ENCODE peak calls at places on chromosomes 1 and 21, in seven cellular contexts. One of them, this sample, is unnamed.

GRCh38 chr1:161932668-161933067 is 91.0 kb downstream of the OLFML2B start:
- DNase-seq in ELR: no peak
- DNase-seq in A549: no peak
- DNase-seq in GOT3: no peak
- DNase-seq in activated CD4-positive, alpha-beta T cell treated with anti-CD3 and anti-CD28 coated beads, Interleukin-2, amount 50 U/mL, for 48 hours: no peak
- DNase-seq in ACHN: no peak
- DNase-seq in stimulated activated CD4-positive, alpha-beta T cell treated with anti-CD3 and anti-CD28 coated beads, Interleukin-2, amount 100 ng/mL, for 48 hours: no peak
- DNase-seq in this sample: no peak

GRCh38 chr1:181951213-181951612 is 110.3 kb downstream of the ZNF648 start:
- DNase-seq in ELR: no peak
- DNase-seq in A549: no peak
- DNase-seq in GOT3: no peak
- DNase-seq in activated CD4-positive, alpha-beta T cell treated with anti-CD3 and anti-CD28 coated beads, Interleukin-2, amount 50 U/mL, for 48 hours: no peak
- DNase-seq in ACHN: no peak
- DNase-seq in stimulated activated CD4-positive, alpha-beta T cell treated with anti-CD3 and anti-CD28 coated beads, Interleukin-2, amount 100 ng/mL, for 48 hours: no peak
- DNase-seq in this sample: no peak

GRCh38 chr1:9291914-9292360 is 757 bp upstream of the SPSB1 start:
- DNase-seq in ELR: peak
- DNase-seq in A549: peak
- DNase-seq in GOT3: no peak
- DNase-seq in activated CD4-positive, alpha-beta T cell treated with anti-CD3 and anti-CD28 coated beads, Interleukin-2, amount 50 U/mL, for 48 hours: no peak
- DNase-seq in ACHN: no peak
- DNase-seq in stimulated activated CD4-positive, alpha-beta T cell treated with anti-CD3 and anti-CD28 coated beads, Interleukin-2, amount 100 ng/mL, for 48 hours: no peak
- DNase-seq in this sample: no peak

GRCh38 chr21:45378258-45378966 is 26.6 kb upstream of the COL18A1 start:
- DNase-seq in ELR: peak
- DNase-seq in A549: peak
- DNase-seq in GOT3: no peak
- DNase-seq in activated CD4-positive, alpha-beta T cell treated with anti-CD3 and anti-CD28 coated beads, Interleukin-2, amount 50 U/mL, for 48 hours: no peak
- DNase-seq in ACHN: no peak
- DNase-seq in stimulated activated CD4-positive, alpha-beta T cell treated with anti-CD3 and anti-CD28 coated beads, Interleukin-2, amount 100 ng/mL, for 48 hours: no peak
- DNase-seq in this sample: no peak

GRCh38 chr1:203175237-203176181 is at the start of gene MYBPH:
- DNase-seq in ELR: no peak
- DNase-seq in A549: no peak
- DNase-seq in GOT3: no peak
- DNase-seq in activated CD4-positive, alpha-beta T cell treated with anti-CD3 and anti-CD28 coated beads, Interleukin-2, amount 50 U/mL, for 48 hours: no peak
- DNase-seq in ACHN: no peak
- DNase-seq in stimulated activated CD4-positive, alpha-beta T cell treated with anti-CD3 and anti-CD28 coated beads, Interleukin-2, amount 100 ng/mL, for 48 hours: no peak
- DNase-seq in this sample: no peak

GRCh38 chr1:1542766-1543705 is 2.6 kb upstream of the TMEM240 start:
- DNase-seq in ELR: no peak
- DNase-seq in A549: no peak
- DNase-seq in GOT3: no peak
- DNase-seq in activated CD4-positive, alpha-beta T cell treated with anti-CD3 and anti-CD28 coated beads, Interleukin-2, amount 50 U/mL, for 48 hours: no peak
- DNase-seq in ACHN: no peak
- DNase-seq in stimulated activated CD4-positive, alpha-beta T cell treated with anti-CD3 and anti-CD28 coated beads, Interleukin-2, amount 100 ng/mL, for 48 hours: no peak
- DNase-seq in this sample: no peak

GRCh38 chr1:2460203-2460602 is 15.9 kb upstream of the PLCH2 start:
- DNase-seq in ELR: no peak
- DNase-seq in A549: no peak
- DNase-seq in GOT3: no peak
- DNase-seq in activated CD4-positive, alpha-beta T cell treated with anti-CD3 and anti-CD28 coated beads, Interleukin-2, amount 50 U/mL, for 48 hours: no peak
- DNase-seq in ACHN: no peak
- DNase-seq in stimulated activated CD4-positive, alpha-beta T cell treated with anti-CD3 and anti-CD28 coated beads, Interleukin-2, amount 100 ng/mL, for 48 hours: no peak
- DNase-seq in this sample: no peak

GRCh38 chr1:55611123-55611522 is 396.0 kb upstream of the USP24 start:
- DNase-seq in ELR: no peak
- DNase-seq in A549: no peak
- DNase-seq in GOT3: no peak
- DNase-seq in activated CD4-positive, alpha-beta T cell treated with anti-CD3 and anti-CD28 coated beads, Interleukin-2, amount 50 U/mL, for 48 hours: no peak
- DNase-seq in ACHN: no peak
- DNase-seq in stimulated activated CD4-positive, alpha-beta T cell treated with anti-CD3 and anti-CD28 coated beads, Interleukin-2, amount 100 ng/mL, for 48 hours: no peak
- DNase-seq in this sample: no peak

GRCh38 chr1:63000508-63000907 is 216.6 kb downstream of the ATG4C start:
- DNase-seq in ELR: no peak
- DNase-seq in A549: no peak
- DNase-seq in GOT3: no peak
- DNase-seq in activated CD4-positive, alpha-beta T cell treated with anti-CD3 and anti-CD28 coated beads, Interleukin-2, amount 50 U/mL, for 48 hours: no peak
- DNase-seq in ACHN: no peak
- DNase-seq in stimulated activated CD4-positive, alpha-beta T cell treated with anti-CD3 and anti-CD28 coated beads, Interleukin-2, amount 100 ng/mL, for 48 hours: no peak
- DNase-seq in this sample: no peak

GRCh38 chr1:87017994-87018672 is 103.7 kb downstream of the HS2ST1 start:
- DNase-seq in ELR: no peak
- DNase-seq in A549: no peak
- DNase-seq in GOT3: no peak
- DNase-seq in activated CD4-positive, alpha-beta T cell treated with anti-CD3 and anti-CD28 coated beads, Interleukin-2, amount 50 U/mL, for 48 hours: no peak
- DNase-seq in ACHN: no peak
- DNase-seq in stimulated activated CD4-positive, alpha-beta T cell treated with anti-CD3 and anti-CD28 coated beads, Interleukin-2, amount 100 ng/mL, for 48 hours: no peak
- DNase-seq in this sample: no peak

GRCh38 chr1:169484683-169485426 is 889 bp downstream of the SLC19A2 start:
- DNase-seq in ELR: peak
- DNase-seq in A549: peak
- DNase-seq in GOT3: no peak
- DNase-seq in activated CD4-positive, alpha-beta T cell treated with anti-CD3 and anti-CD28 coated beads, Interleukin-2, amount 50 U/mL, for 48 hours: peak
- DNase-seq in ACHN: peak
- DNase-seq in stimulated activated CD4-positive, alpha-beta T cell treated with anti-CD3 and anti-CD28 coated beads, Interleukin-2, amount 100 ng/mL, for 48 hours: peak
- DNase-seq in this sample: no peak

GRCh38 chr21:28445081-28445830 is 547.4 kb downstream of the LTN1 start:
- DNase-seq in ELR: peak
- DNase-seq in A549: no peak
- DNase-seq in GOT3: no peak
- DNase-seq in activated CD4-positive, alpha-beta T cell treated with anti-CD3 and anti-CD28 coated beads, Interleukin-2, amount 50 U/mL, for 48 hours: no peak
- DNase-seq in ACHN: no peak
- DNase-seq in stimulated activated CD4-positive, alpha-beta T cell treated with anti-CD3 and anti-CD28 coated beads, Interleukin-2, amount 100 ng/mL, for 48 hours: no peak
- DNase-seq in this sample: no peak

This sample was measured in GM12891.